ENCODE peak calls at places on chromosomes 3 and 15, in four cellular contexts. J is AG04449, S is H1, I is uterus. K is an unnamed sample.

GRCh38 chr3:61783993-61784718 is 222.8 kb downstream of the PTPRG start:
- DNase-seq in J (peak), S (no peak), I (no peak), K (no peak)

GRCh38 chr3:100106094-100106493 is 8.2 kb downstream of the FILIP1L start:
- DNase-seq in J (no peak), S (no peak), I (no peak), K (no peak)

GRCh38 chr3:9778102-9778501 is 8.4 kb upstream of the CAMK1 start:
- DNase-seq in J (peak), S (no peak), I (peak), K (no peak)

GRCh38 chr3:60594025-60594424 is 657.2 kb downstream of the FHIT start:
- DNase-seq in J (no peak), S (no peak), I (peak), K (peak)

GRCh38 chr3:139533781-139534443 is 5.6 kb downstream of the RBP1 start:
- DNase-seq in J (no peak), S (no peak), I (peak), K (peak)

GRCh38 chr3:195221015-195221853 is 49.7 kb downstream of the XXYLT1 start:
- DNase-seq in J (no peak), S (peak), I (peak), K (no peak)

GRCh38 chr3:129665024-129665768 is 58.7 kb upstream of the PLXND1 start:
- DNase-seq in J (peak), S (no peak), I (no peak), K (no peak)

GRCh38 chr15:72231066-72231846 is at the start of gene PKM:
- DNase-seq in J (peak), S (peak), I (peak), K (peak)

GRCh38 chr3:51680196-51680595 is 9.1 kb downstream of the TEX264 start:
- DNase-seq in J (no peak), S (no peak), I (no peak), K (no peak)

GRCh38 chr3:157626817-157627216 is 123.6 kb upstream of the VEPH1 start:
- DNase-seq in J (no peak), S (no peak), I (no peak), K (no peak)

GRCh38 chr15:96867992-96868391 is 537.5 kb downstream of the NR2F2 start:
- DNase-seq in J (no peak), S (no peak), I (no peak), K (no peak)

GRCh38 chr3:197407053-197407452 is 108.6 kb upstream of the DLG1 start:
- DNase-seq in J (no peak), S (no peak), I (no peak), K (no peak)

GRCh38 chr3:175668300-175668699 is 809.2 kb downstream of the NAALADL2 start:
- DNase-seq in J (no peak), S (no peak), I (no peak), K (no peak)

GRCh38 chr3:175670572-175670971 is 811.4 kb downstream of the NAALADL2 start:
- DNase-seq in J (peak), S (no peak), I (no peak), K (no peak)

GRCh38 chr3:175672119-175672689 is 813.1 kb downstream of the NAALADL2 start:
- DNase-seq in J (no peak), S (no peak), I (no peak), K (peak)
- H3K4me3 ChIP-seq in J (no peak), S (no peak), I (peak), K (no peak)

GRCh38 chr3:43689766-43690399 is 855 bp upstream of the ABHD5 start:
- DNase-seq in J (no peak), S (no peak), I (no peak), K (no peak)
- H3K4me3 ChIP-seq in J (peak), S (peak), I (peak), K (peak)

GRCh38 chr3:43017593-43018195 is 38.6 kb downstream of the GASK1A start:
- DNase-seq in J (no peak), S (no peak), I (no peak), K (no peak)
- H3K4me3 ChIP-seq in J (no peak), S (no peak), I (no peak), K (no peak)

GRCh38 chr3:118527527-118528044 is 507.1 kb downstream of the IGSF11 start:
- DNase-seq in J (no peak), S (no peak), I (no peak), K (no peak)
- H3K4me3 ChIP-seq in J (no peak), S (no peak), I (no peak), K (no peak)

DNA sequence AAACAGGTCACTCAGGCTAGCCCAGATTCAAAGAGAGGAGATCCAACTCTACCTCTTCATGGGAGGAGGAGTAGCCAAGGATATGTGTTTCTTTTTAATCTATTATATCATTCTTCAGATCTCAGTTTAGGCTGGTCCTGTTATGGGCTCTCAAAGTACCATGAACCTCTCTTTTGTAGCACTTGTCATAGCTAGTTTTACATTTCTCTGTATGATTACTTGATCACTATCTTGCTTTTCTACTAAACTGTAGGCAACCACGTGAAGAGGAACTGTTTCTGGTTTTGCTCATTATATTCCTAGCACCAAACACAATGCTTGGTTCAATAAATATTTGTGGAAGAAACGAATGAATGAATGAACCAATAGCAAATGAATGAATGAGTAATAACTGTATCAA is 29.6 kb downstream of the CD86 start:
- DNase-seq in J (no peak), S (no peak), I (no peak), K (no peak)
- H3K4me3 ChIP-seq in J (no peak), S (no peak), I (no peak), K (no peak)